ENCODE peak calls at places on chromosomes 13 and 19, in eight cellular contexts. T is fibroblast of mammary gland, G is GM23248, A is GM23338, Q is left ventricle myocardium inferior, C is mucosa of descending colon, Z is tibial nerve, H is NB4. K is an unnamed sample.

GRCh38 chr19:46141421-46141820 is 6.6 kb upstream of the IGFL2 start:
- DNase-seq in H (no peak), Z (no peak), A (no peak), G (no peak), C (no peak), Q (no peak), T (no peak), K (no peak)

GRCh38 chr19:49423985-49424303 is 703 bp upstream of the PTH2 start:
- DNase-seq in Q (no peak), G (no peak), H (no peak), T (no peak), C (no peak), A (no peak), Z (no peak), K (no peak)

GRCh38 chr13:43242040-43242439 is 218.7 kb downstream of the DNAJC15 start:
- DNase-seq in T (peak; percentile 44), C (no peak), Q (no peak), H (no peak), A (no peak), Z (no peak), G (no peak), K (no peak)

GRCh38 chr19:16527971-16528521 is 14.2 kb downstream of the CHERP start:
- DNase-seq in Q (no peak), T (peak; percentile 32), Z (no peak), C (no peak), A (peak; percentile 53), G (peak; percentile 34), H (peak; percentile 54), K (no peak)

GRCh38 chr19:36041831-36042230 is 9.2 kb upstream of the CLIP3 start:
- DNase-seq in C (no peak), Z (no peak), T (peak; percentile 79), H (no peak), Q (no peak), A (peak; percentile 57), G (peak; percentile 80), K (peak; percentile 89)

GRCh38 chr19:3494051-3494450 is 6.4 kb downstream of the DOHH start:
- DNase-seq in C (no peak), Z (no peak), Q (no peak), A (peak; percentile 86), G (no peak), T (no peak), H (no peak), K (no peak)

GRCh38 chr19:57620673-57621348 is 6.8 kb downstream of the ZNF134 start:
- DNase-seq in A (peak; percentile 40), G (peak; percentile 38), H (peak; percentile 6), C (no peak), Q (no peak), T (peak; percentile 34), Z (no peak), K (peak; percentile 9)

GRCh38 chr13:94234766-94235165 is 244.7 kb downstream of the DCT start:
- DNase-seq in Z (no peak), T (no peak), C (no peak), A (no peak), H (no peak), Q (no peak), G (no peak), K (no peak)

GRCh38 chr13:98525452-98525851 is 51.5 kb downstream of the STK24 start:
- DNase-seq in T (no peak), G (no peak), H (no peak), Q (no peak), Z (no peak), C (no peak), A (no peak), K (no peak)

GRCh38 chr19:24033962-24034342 is 53.0 kb upstream of the ZNF254 start:
- DNase-seq in G (peak; percentile 89), T (peak; percentile 72), H (peak; percentile 77), Q (peak; percentile 30), Z (no peak), A (peak; percentile 50), C (peak; percentile 68), K (peak; percentile 66)

GRCh38 chr19:16360738-16361137 is 36.1 kb downstream of the KLF2 start:
- DNase-seq in H (no peak), A (no peak), Z (no peak), G (no peak), C (no peak), Q (no peak), T (no peak), K (no peak)

GRCh38 chr13:32165791-32166190 is 134.2 kb downstream of the FRY start:
- DNase-seq in Q (peak; percentile 74), C (no peak), Z (no peak), T (peak; percentile 24), A (no peak), G (no peak), H (peak; percentile 31), K (peak; percentile 13)

GRCh38 chr13:113153810-113154748 is 4.4 kb upstream of the PROZ start:
- DNase-seq in A (peak; percentile 64), H (peak; percentile 67), Z (peak; percentile 68), T (peak; percentile 52), G (peak; percentile 81), C (peak; percentile 83), Q (peak; percentile 81), K (peak; percentile 66)

GRCh38 chr13:113149711-113150544 is 8.5 kb upstream of the PROZ start:
- DNase-seq in G (no peak), H (no peak), Z (no peak), Q (no peak), T (no peak), A (no peak), C (no peak), K (no peak)

GRCh38 chr13:113152894-113153809 is 5.3 kb upstream of the PROZ start:
- DNase-seq in Q (peak; percentile 48), Z (peak; percentile 31), T (peak; percentile 28), A (peak; percentile 73), C (peak; percentile 72), G (peak; percentile 27), H (peak; percentile 23), K (no peak)

GRCh38 chr13:113150545-113151365 is 7.7 kb upstream of the PROZ start:
- DNase-seq in C (no peak), Z (no peak), A (no peak), T (no peak), Q (no peak), H (no peak), G (no peak), K (no peak)

DNA sequence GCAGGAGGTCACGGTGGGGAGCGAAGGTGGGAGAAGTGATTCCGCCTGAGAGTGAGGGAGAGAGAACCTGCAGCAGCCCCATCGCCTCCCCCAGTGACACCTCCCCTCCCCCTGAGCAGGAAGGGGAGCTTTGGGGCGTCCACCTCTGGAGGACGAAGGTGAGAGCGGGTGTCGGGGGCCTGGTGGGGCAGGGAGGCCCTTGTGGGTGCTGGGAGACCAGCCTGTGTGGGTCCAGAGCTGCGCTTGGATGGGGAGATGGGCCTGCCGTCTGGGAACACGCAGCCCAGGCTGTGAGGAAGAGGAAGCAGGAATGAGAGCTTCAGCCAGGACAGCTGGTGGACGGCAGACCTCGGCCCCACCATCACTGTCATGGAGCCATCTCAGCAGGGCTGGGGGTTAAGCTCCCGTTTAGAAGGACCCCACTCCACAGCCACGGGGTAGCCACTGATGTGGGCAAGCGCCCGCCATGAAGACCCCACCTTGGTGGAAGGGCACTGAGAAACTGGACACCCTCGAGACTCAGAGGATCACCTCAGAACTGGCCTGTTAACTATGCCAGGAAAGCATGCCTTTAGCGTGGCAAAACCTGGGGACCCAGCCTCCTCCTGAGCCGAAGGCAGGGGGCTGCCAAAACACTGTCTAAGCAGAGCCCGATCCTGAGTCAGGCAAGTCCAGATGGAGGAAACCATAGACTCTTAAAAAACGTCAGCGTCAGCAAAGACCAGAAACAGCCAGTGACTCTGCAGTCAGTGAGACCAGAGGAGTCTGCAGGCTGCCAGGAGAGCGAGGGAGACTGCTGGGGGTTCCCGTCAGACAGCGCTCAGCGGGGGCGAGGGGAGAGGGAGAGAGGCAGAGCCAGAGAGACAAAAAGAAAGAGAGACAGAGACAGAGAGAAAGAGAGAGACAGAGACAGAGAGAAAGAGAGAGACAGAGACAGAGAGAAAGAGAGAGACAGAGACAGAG is 6.4 kb upstream of the PROZ start:
- DNase-seq in C (no peak), Q (no peak), T (peak; percentile 79), Z (no peak), H (no peak), G (peak; percentile 81), A (no peak), K (peak; percentile 65)
- H3K4me3 ChIP-seq in C (no peak overlapping the region), Q (peak overlapping the region; percentile 67), T (no peak overlapping the region), Z (no peak overlapping the region), H (no peak overlapping the region), G (peak overlapping the region; percentile 68), A (peak overlapping the region; percentile 72), K (no peak overlapping the region)

GRCh38 chr13:52739468-52740071 is at the start of gene CNMD:
- DNase-seq in G (no peak), T (no peak), Q (no peak), A (peak; percentile 73), C (no peak), H (no peak), Z (no peak), K (no peak)
- H3K4me3 ChIP-seq in G (no peak within 1 kb of the TSS), T (no peak within 1 kb of the TSS), Q (peak within 1 kb of the TSS; percentile 63), A (peak within 1 kb of the TSS; percentile 82), C (no peak within 1 kb of the TSS), H (no peak within 1 kb of the TSS), Z (peak within 1 kb of the TSS; percentile 22), K (peak within 1 kb of the TSS; percentile 17)

GRCh38 chr19:6258812-6259311 is 20.9 kb downstream of the MLLT1 start:
- DNase-seq in H (no peak), C (no peak), Z (no peak), Q (no peak), A (no peak), G (no peak), T (no peak), K (no peak)
- H3K4me3 ChIP-seq in H (no peak overlapping the region), C (no peak overlapping the region), Z (no peak overlapping the region), Q (no peak overlapping the region), A (no peak overlapping the region), G (no peak overlapping the region), T (no peak overlapping the region), K (no peak overlapping the region)

GRCh38 chr19:13983213-13983889 is 22.8 kb downstream of the RFX1 start:
- DNase-seq in Q (no peak), T (no peak), C (no peak), G (no peak), Z (no peak), H (no peak), A (no peak), K (no peak)
- H3K4me3 ChIP-seq in Q (no peak overlapping the region), T (no peak overlapping the region), C (no peak overlapping the region), G (no peak overlapping the region), Z (no peak overlapping the region), H (no peak overlapping the region), A (no peak overlapping the region), K (no peak overlapping the region)